ENCODE peak calls at places on chromosomes 1 and 21, in ten cellular contexts. R is GF-D8; N is activated CD8-positive, alpha-beta memory T cell treated with anti-CD3 and anti-CD28 coated beads, Interleukin-2, amount 50 U/mL, for 48 hours; M is EH; P is mesothelial cell of epicardium; T is activated T-cell treated with anti-CD3 and anti-CD28 coated beads, Interleukin-2, amount 50 U/mL, for 72 hours; I is kidney; E is activated CD4-positive, alpha-beta T cell treated with anti-CD3 and anti-CD28 coated beads, Interleukin-2, amount 50 U/mL, for 1 hour; B is NCI-H2171 treated with DMSO at 0.1 percent for 48 hours; D is fibroblast of the conjunctiva. W is an unnamed sample.

GRCh38 chr1:55445416-55445815 is 230.3 kb upstream of the USP24 start:
- DNase-seq in I (no peak), M (no peak), E (no peak), P (no peak), R (no peak), B (no peak), T (peak), D (no peak), N (no peak), W (no peak)

GRCh38 chr1:155978325-155978972 is at the start of gene ARHGEF2:
- DNase-seq in P (peak), M (peak), N (peak), E (peak), I (peak), T (peak), B (peak), D (no peak), R (peak), W (no peak)

GRCh38 chr1:205963352-205963751 is 20.1 kb upstream of the SLC26A9 start:
- DNase-seq in R (no peak), N (no peak), P (no peak), E (no peak), D (no peak), I (peak), B (no peak), T (peak), M (peak), W (no peak)

GRCh38 chr1:236211815-236212214 is 69.5 kb downstream of the GPR137B start:
- DNase-seq in I (no peak), M (no peak), B (no peak), P (no peak), R (no peak), E (no peak), D (no peak), N (no peak), T (no peak), W (no peak)

GRCh38 chr1:100736324-100736723 is 16.8 kb downstream of the VCAM1 start:
- DNase-seq in N (no peak), E (no peak), I (no peak), M (peak), R (no peak), T (no peak), D (peak), B (no peak), P (no peak), W (no peak)

GRCh38 chr1:903721-904270 is 19.9 kb upstream of the SAMD11 start:
- DNase-seq in B (no peak), D (no peak), T (no peak), R (no peak), E (no peak), P (no peak), N (no peak), M (no peak), I (peak), W (no peak)

GRCh38 chr21:33070921-33071877 is 1.3 kb downstream of the OLIG1 start:
- DNase-seq in I (no peak), N (peak), B (no peak), T (peak), D (no peak), P (peak), E (no peak), M (peak), R (peak), W (no peak)

GRCh38 chr1:12592496-12592895 is 25.5 kb downstream of the DHRS3 start:
- DNase-seq in B (no peak), R (no peak), M (no peak), I (no peak), T (no peak), D (no peak), N (no peak), P (no peak), E (no peak), W (no peak)

GRCh38 chr1:56831874-56832693 is 12.9 kb upstream of the FYB2 start:
- DNase-seq in D (peak), N (peak), T (peak), M (peak), B (peak), E (peak), I (no peak), P (peak), R (no peak), W (peak)

GRCh38 chr1:220318673-220319072 is 46.4 kb upstream of the RAB3GAP2 start:
- DNase-seq in E (no peak), M (no peak), I (no peak), B (no peak), T (no peak), D (no peak), R (no peak), P (no peak), N (no peak), W (no peak)

GRCh38 chr1:9093581-9093980 is 24.1 kb upstream of the SLC2A5 start:
- DNase-seq in T (no peak), P (no peak), B (no peak), D (no peak), M (no peak), R (peak), E (no peak), I (no peak), N (no peak), W (no peak)

GRCh38 chr1:81190003-81190402 is 610.7 kb upstream of the ADGRL2 start:
- DNase-seq in T (no peak), M (no peak), E (no peak), D (no peak), R (no peak), I (no peak), P (no peak), B (no peak), N (no peak), W (no peak)

GRCh38 chr1:29835486-29836273 is 599.4 kb downstream of the PTPRU start:
- DNase-seq in M (peak), I (no peak), T (no peak), P (no peak), B (no peak), E (no peak), D (no peak), R (no peak), N (peak), W (no peak)

GRCh38 chr1:170200161-170200560 is 54.4 kb downstream of the NTMT2 start:
- DNase-seq in M (no peak), T (no peak), D (no peak), E (no peak), P (no peak), I (no peak), N (no peak), R (no peak), B (no peak), W (no peak)

GRCh38 chr1:223341111-223341510 is 22.9 kb downstream of the SUSD4 start:
- DNase-seq in R (no peak), E (no peak), D (no peak), M (peak), N (no peak), T (no peak), I (no peak), B (peak), P (no peak), W (peak)

GRCh38 chr1:8902765-8903164 is 24.3 kb upstream of the ENO1 start:
- DNase-seq in I (no peak), E (no peak), N (no peak), T (no peak), B (no peak), M (peak), R (no peak), D (no peak), P (no peak), W (no peak)

GRCh38 chr1:172286629-172287076 is 133.8 kb upstream of the C1orf105 start:
- DNase-seq in P (no peak), N (no peak), M (peak), E (no peak), R (no peak), T (no peak), D (peak), B (no peak), I (no peak), W (peak)

GRCh38 chr1:41490911-41491310 is 6.4 kb upstream of the EDN2 start:
- DNase-seq in M (no peak), N (no peak), I (peak), P (no peak), B (no peak), R (no peak), D (no peak), T (no peak), E (no peak), W (no peak)

GRCh38 chr1:174051956-174052355 is 29.8 kb upstream of the RC3H1 start:
- DNase-seq in M (no peak), T (no peak), D (no peak), E (no peak), P (no peak), B (no peak), N (no peak), R (no peak), I (no peak), W (no peak)

GRCh38 chr1:200488375-200489165 is 78.7 kb upstream of the ZNF281 start:
- DNase-seq in P (peak), T (peak), B (peak), R (no peak), N (no peak), D (peak), E (peak), M (peak), I (no peak), W (peak)

GRCh38 chr1:167795810-167796740 is 74.3 kb downstream of the MPZL1 start:
- DNase-seq in M (peak), T (no peak), N (no peak), I (no peak), R (no peak), D (no peak), B (no peak), P (no peak), E (no peak), W (no peak)

GRCh38 chr21:45863267-45863666 is 118.3 kb upstream of the COL6A1 start:
- DNase-seq in M (no peak), B (no peak), E (no peak), R (no peak), D (no peak), P (no peak), T (no peak), N (no peak), I (no peak), W (no peak)

GRCh38 chr1:194295690-194296089 is 1109.3 kb upstream of the B3GALT2 start:
- DNase-seq in T (peak), M (peak), R (no peak), N (no peak), D (no peak), P (no peak), E (no peak), I (no peak), B (peak), W (peak)

GRCh38 chr1:26432793-26433192 is 672 bp downstream of the DHDDS start:
- DNase-seq in T (no peak), M (no peak), P (no peak), N (no peak), I (no peak), E (no peak), R (no peak), D (no peak), B (no peak), W (no peak)

GRCh38 chr1:200896571-200897187 is 2.0 kb downstream of the INAVA start:
- DNase-seq in E (no peak), R (peak), B (peak), T (no peak), P (no peak), M (no peak), I (peak), N (no peak), D (no peak), W (peak)

GRCh38 chr1:214344897-214345296 is 63.9 kb downstream of the SMYD2 start:
- DNase-seq in P (no peak), D (no peak), I (no peak), E (no peak), N (no peak), R (no peak), M (no peak), T (no peak), B (no peak), W (no peak)

GRCh38 chr1:155226188-155226909 is 17.9 kb downstream of the MTX1 start:
- DNase-seq in T (peak), R (peak), I (peak), E (peak), N (peak), D (peak), B (peak), P (peak), M (peak), W (no peak)

GRCh38 chr1:98051065-98051675 is 130.3 kb upstream of the DPYD start:
- DNase-seq in B (peak), I (peak), T (peak), N (peak), M (peak), D (peak), R (no peak), E (peak), P (peak), W (peak)

GRCh38 chr1:38580591-38580990 is 279.0 kb downstream of the RRAGC start:
- DNase-seq in R (no peak), I (no peak), D (no peak), E (no peak), T (no peak), P (no peak), B (no peak), N (no peak), M (no peak), W (no peak)

GRCh38 chr1:57007948-57008347 is 42.1 kb upstream of the C8B start:
- DNase-seq in T (no peak), B (no peak), N (no peak), R (no peak), E (no peak), M (no peak), P (no peak), I (no peak), D (peak), W (no peak)

GRCh38 chr1:59415876-59416275 is 119.0 kb downstream of the FGGY start:
- DNase-seq in B (no peak), D (no peak), R (no peak), T (no peak), M (peak), I (no peak), E (no peak), N (no peak), P (no peak), W (no peak)

GRCh38 chr21:45386728-45387371 is 18.1 kb upstream of the COL18A1 start:
- DNase-seq in E (no peak), B (no peak), N (no peak), I (peak), R (no peak), T (no peak), D (peak), P (no peak), M (peak), W (no peak)